ENCODE peak calls at places on chromosome 19, in ten cellular contexts. One of them, this sample, is unnamed.

GRCh38 chr19:30842926-30843325 is 470.7 kb downstream of the ZNF536 start:
- DNase-seq in WTC11: no peak
- DNase-seq in AG09309: no peak
- DNase-seq in HFFc6: no peak
- DNase-seq in Peyer's patch: no peak
- DNase-seq in pancreas: no peak
- DNase-seq in tibial nerve: no peak
- DNase-seq in neural progenitor cell: no peak
- DNase-seq in Caco-2: no peak
- DNase-seq in colonic mucosa: no peak
- DNase-seq in this sample: no peak

GRCh38 chr19:16836115-16836905 is 7.1 kb downstream of the SIN3B start:
- DNase-seq in WTC11: peak
- DNase-seq in AG09309: no peak
- DNase-seq in HFFc6: no peak
- DNase-seq in Peyer's patch: no peak
- DNase-seq in pancreas: no peak
- DNase-seq in tibial nerve: peak
- DNase-seq in neural progenitor cell: peak
- DNase-seq in Caco-2: no peak
- DNase-seq in colonic mucosa: no peak
- DNase-seq in this sample: peak

GRCh38 chr19:56720281-56720680 is 48.7 kb upstream of the ZNF835 start:
- DNase-seq in WTC11: no peak
- DNase-seq in AG09309: no peak
- DNase-seq in HFFc6: no peak
- DNase-seq in Peyer's patch: no peak
- DNase-seq in pancreas: peak
- DNase-seq in tibial nerve: peak
- DNase-seq in neural progenitor cell: no peak
- DNase-seq in Caco-2: no peak
- DNase-seq in colonic mucosa: no peak
- DNase-seq in this sample: no peak

GRCh38 chr19:10007811-10008211 is 2.5 kb downstream of the COL5A3 start:
- DNase-seq in WTC11: no peak
- DNase-seq in AG09309: no peak
- DNase-seq in HFFc6: peak
- DNase-seq in Peyer's patch: no peak
- DNase-seq in pancreas: peak
- DNase-seq in tibial nerve: peak
- DNase-seq in neural progenitor cell: no peak
- DNase-seq in Caco-2: no peak
- DNase-seq in colonic mucosa: no peak
- DNase-seq in this sample: no peak

GRCh38 chr19:51702103-51702753 is 9.1 kb downstream of the SPACA6 start:
- DNase-seq in WTC11: peak
- DNase-seq in AG09309: no peak
- DNase-seq in HFFc6: no peak
- DNase-seq in Peyer's patch: peak
- DNase-seq in pancreas: peak
- DNase-seq in tibial nerve: peak
- DNase-seq in neural progenitor cell: peak
- DNase-seq in Caco-2: peak
- DNase-seq in colonic mucosa: peak
- DNase-seq in this sample: no peak

GRCh38 chr19:51365211-51366049 is 758 bp downstream of the ETFB start:
- DNase-seq in WTC11: no peak
- DNase-seq in AG09309: no peak
- DNase-seq in HFFc6: peak
- DNase-seq in Peyer's patch: no peak
- DNase-seq in pancreas: no peak
- DNase-seq in tibial nerve: peak
- DNase-seq in neural progenitor cell: no peak
- DNase-seq in Caco-2: peak
- DNase-seq in colonic mucosa: peak
- DNase-seq in this sample: no peak

GRCh38 chr19:37413243-37414084 is 42.6 kb downstream of the ZNF527 start:
- DNase-seq in WTC11: no peak
- DNase-seq in AG09309: no peak
- DNase-seq in HFFc6: no peak
- DNase-seq in Peyer's patch: no peak
- DNase-seq in pancreas: no peak
- DNase-seq in tibial nerve: no peak
- DNase-seq in neural progenitor cell: no peak
- DNase-seq in Caco-2: no peak
- DNase-seq in colonic mucosa: no peak
- DNase-seq in this sample: no peak

GRCh38 chr19:1690570-1691307 is 38.3 kb upstream of the TCF3 start:
- DNase-seq in WTC11: peak
- DNase-seq in AG09309: no peak
- DNase-seq in HFFc6: no peak
- DNase-seq in Peyer's patch: peak
- DNase-seq in pancreas: no peak
- DNase-seq in tibial nerve: no peak
- DNase-seq in neural progenitor cell: peak
- DNase-seq in Caco-2: peak
- DNase-seq in colonic mucosa: peak
- DNase-seq in this sample: peak

GRCh38 chr19:48859711-48860572 is 8.5 kb downstream of the PLEKHA4 start:
- DNase-seq in WTC11: peak
- DNase-seq in AG09309: no peak
- DNase-seq in HFFc6: no peak
- DNase-seq in Peyer's patch: no peak
- DNase-seq in pancreas: peak
- DNase-seq in tibial nerve: no peak
- DNase-seq in neural progenitor cell: peak
- DNase-seq in Caco-2: peak
- DNase-seq in colonic mucosa: peak
- DNase-seq in this sample: no peak

GRCh38 chr19:13742756-13743155 is 21.6 kb upstream of the MRI1 start:
- DNase-seq in WTC11: no peak
- DNase-seq in AG09309: no peak
- DNase-seq in HFFc6: peak
- DNase-seq in Peyer's patch: no peak
- DNase-seq in pancreas: no peak
- DNase-seq in tibial nerve: no peak
- DNase-seq in neural progenitor cell: no peak
- DNase-seq in Caco-2: no peak
- DNase-seq in colonic mucosa: no peak
- DNase-seq in this sample: no peak

GRCh38 chr19:8141726-8142524 is 7.5 kb downstream of the FBN3 start:
- DNase-seq in WTC11: no peak
- DNase-seq in AG09309: no peak
- DNase-seq in HFFc6: no peak
- DNase-seq in Peyer's patch: no peak
- DNase-seq in pancreas: peak
- DNase-seq in tibial nerve: no peak
- DNase-seq in neural progenitor cell: no peak
- DNase-seq in Caco-2: no peak
- DNase-seq in colonic mucosa: no peak
- DNase-seq in this sample: no peak

GRCh38 chr19:55116232-55117062 is 990 bp downstream of the PPP1R12C start:
- DNase-seq in WTC11: no peak
- DNase-seq in AG09309: no peak
- DNase-seq in HFFc6: peak
- DNase-seq in Peyer's patch: peak
- DNase-seq in pancreas: no peak
- DNase-seq in tibial nerve: peak
- DNase-seq in neural progenitor cell: peak
- DNase-seq in Caco-2: peak
- DNase-seq in colonic mucosa: peak
- DNase-seq in this sample: peak

GRCh38 chr19:1231729-1232128 is 6.1 kb downstream of the CBARP start:
- DNase-seq in WTC11: no peak
- DNase-seq in AG09309: no peak
- DNase-seq in HFFc6: no peak
- DNase-seq in Peyer's patch: no peak
- DNase-seq in pancreas: no peak
- DNase-seq in tibial nerve: no peak
- DNase-seq in neural progenitor cell: no peak
- DNase-seq in Caco-2: no peak
- DNase-seq in colonic mucosa: no peak
- DNase-seq in this sample: no peak

GRCh38 chr19:39356647-39357046 is 14.4 kb downstream of the SAMD4B start:
- DNase-seq in WTC11: no peak
- DNase-seq in AG09309: no peak
- DNase-seq in HFFc6: no peak
- DNase-seq in Peyer's patch: no peak
- DNase-seq in pancreas: no peak
- DNase-seq in tibial nerve: no peak
- DNase-seq in neural progenitor cell: no peak
- DNase-seq in Caco-2: no peak
- DNase-seq in colonic mucosa: no peak
- DNase-seq in this sample: no peak
- TF ChIP-seq CTCF in WTC11: no peak
- TF ChIP-seq CTCF in AG09309: no peak
- TF ChIP-seq CTCF in HFFc6: no peak
- TF ChIP-seq CTCF in Peyer's patch: no peak
- TF ChIP-seq CTCF in pancreas: no peak
- TF ChIP-seq CTCF in tibial nerve: no peak
- TF ChIP-seq CTCF in neural progenitor cell: no peak
- TF ChIP-seq CTCF in Caco-2: no peak
- TF ChIP-seq CTCF in colonic mucosa: no peak
- TF ChIP-seq CTCF in this sample: no peak

GRCh38 chr19:18940791-18941627 is at the start of gene HOMER3:
- DNase-seq in WTC11: peak
- DNase-seq in AG09309: no peak
- DNase-seq in HFFc6: peak
- DNase-seq in Peyer's patch: peak
- DNase-seq in pancreas: peak
- DNase-seq in tibial nerve: peak
- DNase-seq in neural progenitor cell: peak
- DNase-seq in Caco-2: peak
- DNase-seq in colonic mucosa: peak
- DNase-seq in this sample: peak
- TF ChIP-seq CTCF in WTC11: no peak
- TF ChIP-seq CTCF in AG09309: peak
- TF ChIP-seq CTCF in HFFc6: peak
- TF ChIP-seq CTCF in Peyer's patch: peak
- TF ChIP-seq CTCF in pancreas: no peak
- TF ChIP-seq CTCF in tibial nerve: peak
- TF ChIP-seq CTCF in neural progenitor cell: peak
- TF ChIP-seq CTCF in Caco-2: peak
- TF ChIP-seq CTCF in colonic mucosa: no peak
- TF ChIP-seq CTCF in this sample: peak

GRCh38 chr19:15249912-15250634 is 17.8 kb upstream of the EPHX3 start:
- DNase-seq in WTC11: no peak
- DNase-seq in AG09309: peak
- DNase-seq in HFFc6: peak
- DNase-seq in Peyer's patch: no peak
- DNase-seq in pancreas: peak
- DNase-seq in tibial nerve: peak
- DNase-seq in neural progenitor cell: peak
- DNase-seq in Caco-2: no peak
- DNase-seq in colonic mucosa: peak
- DNase-seq in this sample: no peak

GRCh38 chr19:15250635-15250993 is 18.4 kb upstream of the EPHX3 start:
- DNase-seq in WTC11: no peak
- DNase-seq in AG09309: no peak
- DNase-seq in HFFc6: peak
- DNase-seq in Peyer's patch: no peak
- DNase-seq in pancreas: no peak
- DNase-seq in tibial nerve: no peak
- DNase-seq in neural progenitor cell: no peak
- DNase-seq in Caco-2: no peak
- DNase-seq in colonic mucosa: no peak
- DNase-seq in this sample: no peak

GRCh38 chr19:15248648-15249559 is 16.7 kb upstream of the EPHX3 start:
- DNase-seq in WTC11: no peak
- DNase-seq in AG09309: peak
- DNase-seq in HFFc6: peak
- DNase-seq in Peyer's patch: peak
- DNase-seq in pancreas: peak
- DNase-seq in tibial nerve: peak
- DNase-seq in neural progenitor cell: no peak
- DNase-seq in Caco-2: no peak
- DNase-seq in colonic mucosa: peak
- DNase-seq in this sample: no peak

GRCh38 chr19:15248106-15248505 is 15.9 kb upstream of the EPHX3 start:
- DNase-seq in WTC11: no peak
- DNase-seq in AG09309: no peak
- DNase-seq in HFFc6: no peak
- DNase-seq in Peyer's patch: no peak
- DNase-seq in pancreas: no peak
- DNase-seq in tibial nerve: no peak
- DNase-seq in neural progenitor cell: no peak
- DNase-seq in Caco-2: no peak
- DNase-seq in colonic mucosa: no peak
- DNase-seq in this sample: no peak

GRCh38 chr19:15249560-15249874 is 17.3 kb upstream of the EPHX3 start:
- DNase-seq in WTC11: no peak
- DNase-seq in AG09309: no peak
- DNase-seq in HFFc6: no peak
- DNase-seq in Peyer's patch: no peak
- DNase-seq in pancreas: no peak
- DNase-seq in tibial nerve: no peak
- DNase-seq in neural progenitor cell: no peak
- DNase-seq in Caco-2: no peak
- DNase-seq in colonic mucosa: no peak
- DNase-seq in this sample: no peak
- TF ChIP-seq CTCF in WTC11: no peak
- TF ChIP-seq CTCF in AG09309: no peak
- TF ChIP-seq CTCF in HFFc6: no peak
- TF ChIP-seq CTCF in Peyer's patch: no peak
- TF ChIP-seq CTCF in pancreas: no peak
- TF ChIP-seq CTCF in tibial nerve: no peak
- TF ChIP-seq CTCF in neural progenitor cell: no peak
- TF ChIP-seq CTCF in Caco-2: no peak
- TF ChIP-seq CTCF in colonic mucosa: no peak
- TF ChIP-seq CTCF in this sample: no peak

DNA sequence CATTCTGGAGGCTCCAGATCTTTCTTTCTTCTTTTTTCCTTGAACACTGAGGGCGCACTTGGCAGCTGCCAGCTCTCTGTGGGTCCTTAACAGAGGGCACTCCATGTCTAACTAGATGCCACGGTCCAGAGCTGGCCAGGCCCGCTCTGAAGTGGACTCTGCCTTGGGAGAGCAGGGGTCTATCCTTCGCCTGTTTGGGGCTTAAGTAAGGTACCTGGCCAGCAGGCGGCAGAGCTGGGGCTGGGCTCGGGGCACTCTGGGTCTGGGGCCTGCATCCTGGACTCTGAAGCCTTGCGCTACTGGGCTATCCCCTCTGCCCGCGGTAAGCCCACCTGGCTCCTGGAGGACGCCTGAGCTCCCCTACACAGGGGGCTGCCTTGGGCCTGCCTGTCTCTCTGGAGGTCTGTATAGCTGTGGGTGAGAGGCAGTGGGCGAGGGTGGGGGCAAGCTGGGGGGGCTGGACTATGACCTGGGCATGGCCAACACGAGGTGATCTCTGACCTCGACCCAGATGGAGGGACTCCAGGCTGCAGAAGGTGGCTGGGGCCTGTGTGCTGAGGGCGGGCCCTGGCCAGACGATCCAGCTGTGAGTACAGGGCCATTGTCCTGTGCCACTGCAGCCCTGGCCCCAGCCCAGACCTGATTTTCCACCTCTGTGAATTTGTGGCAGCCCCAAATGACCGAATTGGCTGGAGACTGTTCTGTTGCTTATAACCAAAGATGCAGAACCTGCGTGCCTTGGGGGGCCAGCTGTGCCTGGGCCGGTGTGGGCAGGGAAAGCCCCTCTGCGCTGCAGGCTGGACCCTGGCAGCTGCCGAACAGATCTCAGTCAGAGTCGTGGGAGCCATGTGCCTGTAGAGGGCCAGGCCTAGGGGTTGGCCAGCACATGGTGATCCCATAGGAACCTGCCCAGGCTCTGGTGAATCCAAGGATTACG is 26.5 kb downstream of the CEBPG start:
- DNase-seq in WTC11: peak
- DNase-seq in AG09309: no peak
- DNase-seq in HFFc6: no peak
- DNase-seq in Peyer's patch: peak
- DNase-seq in pancreas: no peak
- DNase-seq in tibial nerve: no peak
- DNase-seq in neural progenitor cell: no peak
- DNase-seq in Caco-2: peak
- DNase-seq in colonic mucosa: no peak
- DNase-seq in this sample: no peak
- TF ChIP-seq CTCF in WTC11: no peak
- TF ChIP-seq CTCF in AG09309: no peak
- TF ChIP-seq CTCF in HFFc6: no peak
- TF ChIP-seq CTCF in Peyer's patch: no peak
- TF ChIP-seq CTCF in pancreas: no peak
- TF ChIP-seq CTCF in tibial nerve: no peak
- TF ChIP-seq CTCF in neural progenitor cell: no peak
- TF ChIP-seq CTCF in Caco-2: no peak
- TF ChIP-seq CTCF in colonic mucosa: no peak
- TF ChIP-seq CTCF in this sample: no peak